ENCODE peak calls at places on chromosomes 3 and 15, in ten cellular contexts. K is left lung, M is brain microvascular endothelial cell, A is A673, X is kidney epithelial cell, G is HCT116, F is cardiac muscle cell, P is dorsolateral prefrontal cortex, E is AG10803, Z is RWPE2. R is an unnamed sample.

GRCh38 chr3:46442591-46443530 is 21.8 kb downstream of the LTF start:
- DNase-seq in G (no peak), K (no peak), E (no peak), A (no peak), F (no peak), P (no peak), M (peak), Z (no peak), X (no peak), R (no peak)

GRCh38 chr3:49461443-49462171 is 8.5 kb upstream of the DAG1 start:
- DNase-seq in K (no peak), Z (no peak), P (no peak), E (no peak), X (no peak), G (no peak), M (peak), F (peak), A (no peak), R (no peak)

GRCh38 chr3:149247929-149248691 is 26.5 kb upstream of the CP start:
- DNase-seq in X (no peak), A (no peak), P (no peak), F (peak), E (no peak), Z (no peak), G (no peak), M (peak), K (no peak), R (no peak)

GRCh38 chr3:32374788-32375595 is 16.7 kb upstream of the CMTM7 start:
- DNase-seq in X (no peak), E (peak), P (no peak), K (no peak), M (peak), G (peak), Z (no peak), F (peak), A (peak), R (peak)

GRCh38 chr3:194572131-194572789 is 61.0 kb downstream of the TMEM44 start:
- DNase-seq in K (no peak), G (no peak), Z (no peak), P (peak), E (peak), X (peak), M (peak), A (peak), F (peak), R (no peak)

GRCh38 chr3:50807266-50807665 is 132.5 kb downstream of the DOCK3 start:
- DNase-seq in E (no peak), A (peak), K (no peak), F (no peak), X (no peak), Z (no peak), P (no peak), M (no peak), G (no peak), R (no peak)

GRCh38 chr3:194375473-194375872 is 5.9 kb upstream of the LRRC15 start:
- DNase-seq in P (no peak), Z (no peak), G (no peak), M (no peak), A (peak), E (no peak), K (no peak), X (no peak), F (no peak), R (no peak)

GRCh38 chr15:58701376-58701775 is 48.1 kb downstream of the ADAM10 start:
- DNase-seq in G (no peak), F (no peak), A (no peak), K (no peak), X (no peak), M (no peak), E (peak), Z (no peak), P (no peak), R (no peak)

GRCh38 chr3:835096-835495 is 257.7 kb upstream of the CNTN6 start:
- DNase-seq in G (no peak), A (no peak), Z (no peak), X (no peak), K (no peak), F (no peak), E (no peak), P (no peak), M (no peak), R (no peak)

GRCh38 chr15:78418239-78418638 is 19.8 kb upstream of the IREB2 start:
- DNase-seq in M (peak), A (no peak), G (no peak), E (no peak), P (no peak), X (no peak), K (no peak), Z (peak), F (no peak), R (no peak)

GRCh38 chr15:55357774-55358173 is 38.8 kb downstream of the PIGB start:
- DNase-seq in P (no peak), F (no peak), E (peak), G (no peak), K (no peak), M (no peak), X (no peak), Z (no peak), A (no peak), R (no peak)

GRCh38 chr3:119604878-119605277 is 7.2 kb downstream of the PLA1A start:
- DNase-seq in X (no peak), A (no peak), G (no peak), M (peak), F (no peak), K (no peak), Z (no peak), P (no peak), E (peak), R (no peak)

GRCh38 chr3:157467165-157467564 is 30.5 kb downstream of the PTX3 start:
- DNase-seq in E (peak), K (no peak), P (no peak), M (no peak), F (no peak), X (no peak), G (no peak), A (no peak), Z (no peak), R (no peak)

GRCh38 chr3:6250167-6250566 is 610.7 kb upstream of the GRM7 start:
- DNase-seq in A (no peak), Z (no peak), M (no peak), K (no peak), F (no peak), X (no peak), E (no peak), G (no peak), P (no peak), R (no peak)

GRCh38 chr3:164677317-164677716 is 401.0 kb downstream of the SI start:
- DNase-seq in Z (no peak), P (no peak), X (no peak), E (no peak), F (no peak), M (no peak), G (no peak), K (no peak), A (no peak), R (no peak)

GRCh38 chr15:99416191-99417188 is 149.3 kb upstream of the MEF2A start:
- DNase-seq in E (no peak), K (peak), Z (peak), X (no peak), A (no peak), M (no peak), P (no peak), G (no peak), F (no peak), R (no peak)

GRCh38 chr15:67085818-67086649 is 20.6 kb downstream of the SMAD3 start:
- DNase-seq in E (peak), Z (no peak), M (no peak), A (no peak), X (peak), K (no peak), G (no peak), P (no peak), F (no peak), R (peak)

GRCh38 chr15:44666208-44667038 is 3.0 kb upstream of the SPG11 start:
- DNase-seq in A (no peak), E (no peak), M (no peak), K (no peak), Z (no peak), G (no peak), F (no peak), P (no peak), X (no peak), R (no peak)
- H3K4me3 ChIP-seq in A (no peak), E (no peak), M (no peak), K (no peak), Z (no peak), G (no peak), F (no peak), P (no peak), X (no peak), R (peak)

GRCh38 chr3:8937064-8938020 is 25.9 kb downstream of the RAD18 start:
- DNase-seq in K (no peak), G (peak), P (no peak), E (peak), F (no peak), X (peak), A (no peak), M (peak), Z (no peak), R (no peak)
- TF ChIP-seq CTCF in K (no peak), G (no peak), P (no peak), E (no peak), F (no peak), X (no peak), A (no peak), M (no peak), Z (no peak), R (no peak)

GRCh38 chr3:57545636-57546268 is 1.6 kb upstream of the DNAH12 start:
- DNase-seq in K (no peak), P (no peak), E (no peak), M (no peak), A (no peak), Z (no peak), X (no peak), G (no peak), F (no peak), R (no peak)
- H3K4me3 ChIP-seq in K (no peak), P (no peak), E (no peak), M (no peak), A (no peak), Z (no peak), X (no peak), G (no peak), F (no peak), R (no peak)

DNA sequence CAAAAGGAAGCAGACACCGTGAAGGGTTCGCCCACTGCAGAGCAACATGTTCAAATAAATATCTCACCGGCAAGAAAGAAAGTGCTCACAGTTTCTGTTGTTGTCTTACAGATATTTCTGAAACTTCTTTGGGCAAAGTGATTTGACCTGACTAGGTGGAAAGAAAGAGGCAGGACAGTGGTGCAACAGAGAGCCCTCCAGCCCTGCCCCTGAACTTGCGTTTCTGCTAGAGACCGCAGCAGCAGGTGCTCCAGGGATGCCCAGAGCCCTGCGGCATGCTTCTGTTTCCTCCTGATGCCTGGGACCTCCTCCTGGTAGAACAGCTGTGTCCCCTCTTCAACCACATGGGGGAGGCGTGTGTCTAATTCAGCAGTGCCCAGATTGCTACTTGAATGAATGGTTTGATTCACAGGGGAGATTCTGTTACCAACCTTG is 123.4 kb downstream of the ATP10A start:
- DNase-seq in X (peak), A (no peak), E (peak), Z (no peak), G (no peak), M (peak), K (no peak), F (peak), P (no peak), R (no peak)
- TF ChIP-seq CTCF in X (peak), A (no peak), E (peak), Z (peak), G (no peak), M (peak), K (no peak), F (peak), P (peak), R (peak)

R was measured in GM12864.